ENCODE peak calls at places on chromosomes 11 and 22, in eight cellular contexts. N, O, D, L, G, C, T and Y are unnamed samples.

GRCh38 chr22:48737461-48738203 is 1090.0 kb downstream of the BRD1 start:
- DNase-seq in N (no peak), T (no peak), G (no peak), C (no peak), L (no peak), D (no peak), O (no peak), Y (no peak)

GRCh38 chr22:32023251-32023827 is 19.7 kb upstream of the SLC5A1 start:
- DNase-seq in C (no peak), G (no peak), O (no peak), L (no peak), T (no peak), D (no peak), N (no peak), Y (no peak)

GRCh38 chr11:57407010-57407409 is 16.6 kb upstream of the PRG2 start:
- DNase-seq in N (no peak), C (no peak), G (no peak), T (peak), D (no peak), O (no peak), L (no peak), Y (no peak)

GRCh38 chr11:3159296-3160190 is 5.6 kb downstream of the OSBPL5 start:
- DNase-seq in O (no peak), D (no peak), N (no peak), L (no peak), T (peak), G (no peak), C (no peak), Y (peak)

GRCh38 chr11:9759519-9760179 is 95.8 kb downstream of the SWAP70 start:
- DNase-seq in T (peak), L (peak), C (no peak), D (peak), N (peak), G (peak), O (peak), Y (no peak)

GRCh38 chr11:17974246-17974645 is 38.6 kb downstream of the SERGEF start:
- DNase-seq in T (no peak), D (no peak), C (no peak), G (no peak), N (no peak), L (no peak), O (no peak), Y (no peak)

GRCh38 chr22:35111244-35111643 is 45.3 kb downstream of the ISX start:
- DNase-seq in C (no peak), D (no peak), L (no peak), T (no peak), G (no peak), N (no peak), O (no peak), Y (no peak)

GRCh38 chr11:73201888-73202810 is 15.9 kb upstream of the P2RY2 start:
- DNase-seq in D (no peak), O (no peak), L (no peak), T (no peak), N (no peak), G (no peak), C (no peak), Y (no peak)

GRCh38 chr11:123822022-123822421 is 15.9 kb upstream of the OR6M1 start:
- DNase-seq in G (no peak), N (no peak), T (no peak), L (peak), D (no peak), O (no peak), C (no peak), Y (no peak)

GRCh38 chr11:131811380-131811779 is 441.0 kb downstream of the NTM start:
- DNase-seq in L (no peak), D (no peak), O (no peak), N (no peak), C (no peak), G (peak), T (no peak), Y (no peak)

GRCh38 chr22:47275479-47276218 is 513.2 kb downstream of the TBC1D22A start:
- DNase-seq in T (no peak), L (no peak), O (peak), D (no peak), G (peak), C (no peak), N (no peak), Y (no peak)